ENCODE peak calls at places on chromosomes 13 and 19, in four cellular contexts. H, R, K and D are unnamed samples.

GRCh38 chr13:114174529-114174941 is 4.5 kb upstream of the CFAP97D2 start:
- DNase-seq in H (no peak), R (no peak), K (peak; percentile 74), D (no peak)

GRCh38 chr19:49118565-49119410 is at the start of gene C19orf73:
- DNase-seq in H (peak; percentile 97), R (peak; percentile 98), K (peak; percentile 93), D (peak; percentile 98)

GRCh38 chr13:52048516-52048915 is 24.0 kb downstream of the UTP14C start:
- DNase-seq in H (no peak), R (no peak), K (no peak), D (no peak)

GRCh38 chr19:29922972-29923371 is 19.1 kb upstream of the URI1 start:
- DNase-seq in H (no peak), R (no peak), K (no peak), D (no peak)

GRCh38 chr19:21474671-21475181 is 30.7 kb upstream of the ZNF429 start:
- DNase-seq in H (peak; percentile 50), R (peak; percentile 92), K (no peak), D (peak; percentile 93)

GRCh38 chr13:99760456-99760855 is 211.1 kb downstream of the ZIC5 start:
- DNase-seq in H (no peak), R (no peak), K (no peak), D (no peak)

GRCh38 chr13:98480915-98481510 is 95.9 kb downstream of the STK24 start:
- DNase-seq in H (peak; percentile 46), R (no peak), K (no peak), D (no peak)

GRCh38 chr13:103515410-103515809 is 449.2 kb upstream of the SLC10A2 start:
- DNase-seq in H (no peak), R (no peak), K (no peak), D (no peak)

GRCh38 chr13:111559612-111560423 is 239.4 kb downstream of the TEX29 start:
- DNase-seq in H (no peak), R (peak; percentile 49), K (no peak), D (peak; percentile 40)

GRCh38 chr13:102913924-102914628 is 68.2 kb downstream of the ERCC5 start:
- DNase-seq in H (peak; percentile 17), R (no peak), K (no peak), D (no peak)

GRCh38 chr19:45340232-45340898 is at the start of gene KLC3:
- DNase-seq in H (peak; percentile 61), R (no peak), K (peak; percentile 23), D (no peak)

GRCh38 chr19:1466461-1467227 is 12.4 kb downstream of the C19orf25 start:
- DNase-seq in H (no peak), R (no peak), K (no peak), D (no peak)

GRCh38 chr19:18399008-18399407 is 1.6 kb upstream of the LRRC25 start:
- DNase-seq in H (peak; percentile 60), R (no peak), K (no peak), D (peak; percentile 83)

GRCh38 chr19:1252818-1253513 is 4.6 kb downstream of the MIDN start:
- DNase-seq in H (peak; percentile 91), R (peak; percentile 96), K (no peak), D (peak; percentile 99)

GRCh38 chr13:25982908-25983307 is 68.9 kb downstream of the SHISA2 start:
- DNase-seq in H (no peak), R (no peak), K (no peak), D (no peak)

GRCh38 chr13:79581870-79582315 is 100.9 kb downstream of the NDFIP2 start:
- DNase-seq in H (no peak), R (no peak), K (no peak), D (no peak)
- H3K27ac ChIP-seq in H (no peak overlapping the region), R (no peak overlapping the region), K (no peak overlapping the region), D (no peak overlapping the region)

GRCh38 chr13:44302948-44303575 is 70.6 kb upstream of the SERP2 start:
- DNase-seq in H (no peak), R (no peak), K (no peak), D (no peak)
- H3K27ac ChIP-seq in H (peak overlapping the region; percentile 83), R (no peak overlapping the region), K (no peak overlapping the region), D (no peak overlapping the region)

DNA sequence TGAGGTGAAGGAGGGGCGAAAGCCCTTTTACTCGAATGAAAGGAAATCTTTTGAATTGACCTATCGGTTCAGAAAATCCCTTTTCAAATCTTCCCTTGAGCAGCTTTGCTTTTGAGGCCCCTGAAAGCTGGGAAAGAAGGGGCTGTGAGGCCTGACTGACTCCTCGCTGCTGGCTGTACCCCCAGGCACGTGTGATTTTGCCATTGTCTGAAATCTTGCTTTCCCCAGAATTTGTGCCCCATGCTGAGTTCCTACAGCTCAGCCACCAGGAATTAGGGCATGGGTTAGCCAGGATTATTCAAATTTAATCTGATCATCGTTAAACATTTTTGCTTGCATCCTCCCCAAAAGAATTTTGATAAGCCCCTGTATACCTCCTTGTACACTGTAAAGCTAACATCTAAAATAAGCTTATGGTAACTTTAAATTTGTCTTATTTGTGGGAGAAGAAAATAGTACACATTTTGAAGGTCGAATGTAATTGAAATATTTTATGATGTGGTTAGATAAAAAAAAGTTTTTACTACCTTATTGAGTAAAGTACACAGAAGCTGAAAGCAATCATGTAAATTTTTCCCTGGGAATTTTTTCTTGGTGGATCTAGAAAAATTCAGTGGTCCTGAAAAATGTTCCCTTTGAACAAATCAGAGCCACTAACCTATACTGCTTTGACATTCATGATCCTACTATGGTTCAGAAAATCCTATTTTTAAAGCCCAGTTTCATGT is 46.7 kb downstream of the SIPA1L3 start:
- DNase-seq in H (no peak), R (no peak), K (no peak), D (no peak)
- H3K27ac ChIP-seq in H (peak overlapping the region; percentile 77), R (no peak overlapping the region), K (no peak overlapping the region), D (peak overlapping the region; percentile 38)

GRCh38 chr13:66219493-66219892 is 1010.6 kb downstream of the PCDH9 start:
- DNase-seq in H (no peak), R (no peak), K (no peak), D (no peak)
- H3K27ac ChIP-seq in H (no peak overlapping the region), R (no peak overlapping the region), K (no peak overlapping the region), D (no peak overlapping the region)

DNA sequence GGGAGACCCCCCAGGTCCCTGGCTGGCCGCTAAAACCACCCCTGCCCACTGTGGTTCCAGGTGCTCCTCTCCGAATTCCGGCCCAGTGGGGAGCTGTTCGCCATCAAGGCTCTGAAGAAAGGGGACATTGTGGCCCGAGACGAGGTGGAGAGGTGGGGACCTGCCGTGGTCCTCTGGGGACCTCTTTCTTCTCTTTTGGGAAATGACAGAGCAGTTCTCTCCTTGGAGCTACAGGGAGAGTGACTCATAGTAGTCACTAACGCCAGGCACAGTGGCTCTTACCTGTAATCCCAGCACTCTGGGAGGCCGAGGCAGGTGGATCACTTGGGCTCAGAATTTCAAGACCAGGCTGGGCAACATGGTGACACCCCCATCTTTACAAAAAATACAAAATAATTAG is 7.3 kb downstream of the PTGER1 start:
- DNase-seq in H (no peak), R (no peak), K (no peak), D (no peak)
- H3K27ac ChIP-seq in H (no peak overlapping the region), R (no peak overlapping the region), K (no peak overlapping the region), D (no peak overlapping the region)